ENCODE peak calls at places on chromosomes 12 and 14, in seven cellular contexts. K, C, L, Y, M, F and P are unnamed samples. For H3K4me1 and H3K27me3, the result is how much of the 10 kb centered on the place peaks cover.

GRCh38 chr12:2752676-2753371 is 41.9 kb upstream of the FKBP4 start:
- DNase-seq in Y (peak), L (peak), K (peak), C (peak), M (peak), F (peak), P (peak)

GRCh38 chr14:100618763-100619320 is 31.6 kb upstream of the BEGAIN start:
- DNase-seq in F (no peak), M (no peak), K (no peak), C (no peak), Y (no peak), L (no peak), P (no peak)

GRCh38 chr12:112978163-112979081 is at the start of gene OAS2:
- DNase-seq in L (peak), M (no peak), K (peak), F (peak), Y (peak), C (no peak), P (no peak)

GRCh38 chr12:32437095-32437515 is 37.7 kb downstream of the FGD4 start:
- DNase-seq in K (no peak), Y (peak), L (peak), F (no peak), C (no peak), M (no peak), P (peak)

GRCh38 chr12:98820005-98820404 is 174.9 kb downstream of the APAF1 start:
- DNase-seq in C (no peak), L (no peak), K (no peak), Y (no peak), M (peak), F (no peak), P (peak)

GRCh38 chr14:46325157-46325556 is 326.4 kb downstream of the RPL10L start:
- DNase-seq in F (no peak), Y (no peak), L (no peak), C (no peak), M (no peak), K (no peak), P (no peak)

GRCh38 chr12:52171950-52172512 is 19.8 kb downstream of the KRT80 start:
- DNase-seq in Y (peak), M (no peak), L (no peak), F (no peak), K (no peak), C (peak), P (no peak)

GRCh38 chr14:29645117-29645516 is 282.5 kb downstream of the PRKD1 start:
- DNase-seq in L (no peak), K (no peak), M (no peak), F (no peak), C (peak), Y (peak), P (no peak)

GRCh38 chr12:67211494-67211893 is 57.7 kb upstream of the CAND1 start:
- DNase-seq in Y (no peak), L (no peak), K (no peak), M (no peak), C (no peak), F (no peak), P (no peak)

GRCh38 chr12:92859650-92860386 is 69.3 kb downstream of the EEA1 start:
- DNase-seq in F (no peak), Y (no peak), C (no peak), K (no peak), L (no peak), M (no peak), P (no peak)

GRCh38 chr12:14567311-14568195 is at the start of gene PLBD1:
- DNase-seq in F (peak), Y (no peak), C (peak), K (peak), L (peak), M (peak), P (no peak)

GRCh38 chr12:6867407-6868210 is at the start of gene TPI1:
- DNase-seq in F (peak), C (peak), Y (peak), M (no peak), K (peak), L (peak), P (peak)

GRCh38 chr12:50647479-50647878 is 116.4 kb upstream of the ATF1 start:
- DNase-seq in C (peak), F (no peak), Y (peak), L (peak), K (no peak), M (no peak), P (no peak)

GRCh38 chr14:87756661-87757060 is 236.3 kb downstream of the GALC start:
- DNase-seq in C (no peak), F (no peak), M (no peak), Y (no peak), K (no peak), L (no peak), P (no peak)

GRCh38 chr12:12010277-12011031 is 60.3 kb upstream of the BCL2L14 start:
- DNase-seq in C (no peak), L (peak), Y (peak), F (peak), M (no peak), K (peak), P (no peak)

GRCh38 chr12:57632369-57632897 is 568 bp downstream of the B4GALNT1 start:
- DNase-seq in C (peak), K (no peak), L (no peak), Y (no peak), F (no peak), M (peak), P (peak)

GRCh38 chr14:35296505-35296904 is 4.3 kb downstream of the PSMA6 start:
- DNase-seq in F (no peak), C (no peak), K (no peak), L (no peak), M (no peak), Y (no peak), P (no peak)

GRCh38 chr14:100317897-100318808 is 5.0 kb upstream of the SLC25A47 start:
- DNase-seq in C (peak), M (no peak), L (peak), K (peak), Y (peak), F (peak), P (peak)

GRCh38 chr14:22375321-22375930 is 213.6 kb downstream of the DAD1 start:
- DNase-seq in C (peak), Y (peak), K (no peak), L (peak), F (no peak), M (peak), P (no peak)

GRCh38 chr12:118436002-118436724 is 59.8 kb downstream of the SUDS3 start:
- DNase-seq in F (no peak), Y (no peak), M (peak), K (no peak), C (peak), L (no peak), P (no peak)

GRCh38 chr12:116726749-116727148 is 11.1 kb downstream of the SPRING1 start:
- DNase-seq in M (no peak), C (no peak), K (no peak), Y (no peak), L (peak), F (no peak), P (no peak)

GRCh38 chr12:116200812-116201211 is 76.7 kb downstream of the MED13L start:
- DNase-seq in Y (peak), C (peak), K (no peak), F (no peak), L (peak), M (no peak), P (no peak)

GRCh38 chr12:96448287-96448686 is 41.1 kb upstream of the CFAP54 start:
- DNase-seq in L (peak), C (no peak), F (no peak), Y (peak), K (peak), M (no peak), P (peak)

DNA sequence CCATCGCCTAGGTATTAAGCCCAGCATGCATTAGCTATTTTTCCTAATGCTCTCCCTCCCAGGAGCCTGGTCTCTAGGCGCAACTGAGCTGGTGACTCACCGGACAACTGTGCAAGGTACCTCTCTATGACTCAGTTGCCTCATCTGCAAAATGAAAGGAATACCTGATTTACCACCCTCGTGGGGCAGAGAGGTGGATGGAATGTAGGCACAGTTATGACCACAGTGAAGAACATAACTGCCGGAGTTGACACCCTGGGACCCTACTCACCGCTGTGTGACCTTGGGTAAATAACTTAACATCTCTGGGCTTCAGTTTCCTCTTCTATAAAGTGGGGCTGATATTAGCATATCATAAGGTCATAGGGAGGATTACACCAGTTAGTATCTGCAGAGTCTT is 22.6 kb downstream of the BCL11B start:
- DNase-seq in M (no peak), C (no peak), Y (no peak), L (no peak), F (no peak), K (no peak), P (no peak)
- H3K27ac ChIP-seq in M (no peak), C (no peak), Y (no peak), L (no peak), F (no peak), K (no peak), P (no peak)

GRCh38 chr12:104583311-104583710 is 126.6 kb downstream of the CHST11 start:
- DNase-seq in L (no peak), M (no peak), C (no peak), Y (no peak), K (no peak), F (no peak), P (no peak)
- H3K4me1 ChIP-seq in L (under half), M (under half), C (under half), Y (under half), K (under half), F (under half), P (under half)

DNA sequence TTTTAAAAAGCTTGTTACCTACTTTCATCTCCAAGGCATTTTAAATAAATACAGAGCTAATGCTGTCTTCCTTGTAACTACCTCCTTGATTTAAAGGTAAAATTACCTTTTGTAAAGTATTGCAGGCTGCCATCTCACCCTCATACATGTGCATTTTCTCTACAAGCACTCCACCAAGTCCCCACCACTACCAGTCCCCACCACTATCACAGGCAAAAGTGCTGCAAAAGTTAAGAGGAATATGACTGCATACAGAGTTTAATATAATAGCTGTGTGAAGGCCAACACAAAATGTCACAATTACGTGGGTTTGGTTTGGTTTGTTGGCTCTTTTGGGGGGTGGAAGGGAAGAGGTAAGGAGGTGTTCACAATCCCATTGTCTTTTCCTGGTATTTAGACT is 9.6 kb downstream of the SIX1 start:
- DNase-seq in Y (no peak), C (no peak), F (no peak), M (no peak), K (no peak), L (no peak), P (no peak)
- H3K27me3 ChIP-seq in Y (under half), C (under half), F (half or more), M (half or more), K (under half), L (half or more), P (under half)

GRCh38 chr14:102868956-102869531 is 53.4 kb upstream of the AMN start:
- DNase-seq in Y (no peak), L (no peak), F (no peak), M (no peak), C (no peak), K (no peak), P (no peak)
- H3K27ac ChIP-seq in Y (no peak), L (no peak), F (no peak), M (no peak), C (no peak), K (no peak), P (no peak)

GRCh38 chr14:104387385-104388010 is 192.1 kb upstream of the C14orf180 start:
- DNase-seq in F (no peak), L (no peak), C (no peak), K (no peak), M (no peak), Y (no peak), P (peak)

GRCh38 chr14:104389326-104390220 is 190.0 kb upstream of the C14orf180 start:
- DNase-seq in F (no peak), Y (no peak), M (no peak), K (no peak), C (no peak), L (no peak), P (peak)

GRCh38 chr14:104388631-104389325 is 190.8 kb upstream of the C14orf180 start:
- DNase-seq in K (no peak), L (no peak), Y (no peak), M (no peak), C (no peak), F (no peak), P (no peak)

GRCh38 chr14:104387000-104387384 is 192.6 kb upstream of the C14orf180 start:
- DNase-seq in C (no peak), K (no peak), F (no peak), M (no peak), L (no peak), Y (no peak), P (peak)

DNA sequence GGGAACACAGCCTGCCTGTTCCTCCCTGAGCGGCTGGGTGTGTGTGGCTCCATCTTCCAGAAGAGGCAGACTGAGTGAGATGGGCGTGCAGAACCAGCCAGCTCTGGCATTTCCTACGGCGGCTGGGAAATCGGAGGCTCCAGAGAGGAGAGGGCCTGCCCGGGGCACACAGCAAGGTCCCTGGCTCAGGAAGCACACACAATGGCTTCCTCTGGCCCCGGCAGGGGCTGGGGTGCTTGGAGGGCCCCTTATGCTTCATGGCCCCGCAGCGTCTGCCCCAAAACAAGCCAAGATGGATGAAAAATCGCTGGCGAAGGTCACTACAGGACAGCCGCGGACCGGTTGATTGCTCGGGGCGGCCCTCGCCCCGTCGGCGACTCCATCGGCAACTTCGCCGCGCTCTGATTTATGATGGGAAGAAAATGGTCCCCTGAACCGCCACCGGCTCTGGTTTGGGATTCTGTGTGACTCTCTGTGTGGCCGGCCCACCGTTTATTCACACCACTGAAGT is 191.5 kb upstream of the C14orf180 start:
- DNase-seq in L (no peak), F (no peak), M (no peak), K (no peak), C (no peak), Y (no peak), P (no peak)
- H3K4me1 ChIP-seq in L (under half), F (under half), M (under half), K (under half), C (under half), Y (under half), P (under half)

GRCh38 chr12:54523637-54524036 is 25.8 kb upstream of the PDE1B start:
- DNase-seq in C (no peak), F (no peak), Y (no peak), L (no peak), K (no peak), M (no peak), P (no peak)

GRCh38 chr12:54526800-54527630 is 22.4 kb upstream of the PDE1B start:
- DNase-seq in L (peak), K (no peak), M (peak), F (no peak), Y (peak), C (peak), P (no peak)

GRCh38 chr12:54525383-54525782 is 24.0 kb upstream of the PDE1B start:
- DNase-seq in K (no peak), L (no peak), Y (no peak), F (no peak), M (no peak), C (no peak), P (no peak)

GRCh38 chr12:54521291-54522062 is 23.9 kb downstream of the NCKAP1L start:
- DNase-seq in K (no peak), C (no peak), L (no peak), F (no peak), M (no peak), Y (no peak), P (no peak)

GRCh38 chr12:54522213-54522612 is 24.7 kb downstream of the NCKAP1L start:
- DNase-seq in L (peak), K (no peak), M (no peak), Y (no peak), C (no peak), F (no peak), P (no peak)
- H3K27me3 ChIP-seq in L (under half), K (under half), M (under half), Y (under half), C (under half), F (under half), P (under half)

DNA sequence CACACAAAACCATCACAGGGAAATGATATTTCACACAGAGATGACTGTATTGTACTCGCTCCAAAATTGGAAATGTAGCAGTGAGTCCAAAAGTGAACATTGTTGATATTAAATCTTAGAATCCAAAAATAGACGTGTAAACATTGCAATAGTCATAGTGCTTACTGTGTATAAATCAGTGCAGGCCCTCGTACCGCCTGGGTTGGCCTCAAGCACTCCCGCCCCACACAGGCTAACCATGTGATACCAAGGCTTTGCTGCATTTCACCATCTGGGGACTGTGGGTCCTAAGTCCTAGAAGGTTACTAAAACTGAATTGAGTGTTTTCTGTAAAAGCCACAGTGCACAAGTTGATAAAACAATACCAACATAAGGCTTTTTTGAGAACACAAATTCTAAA is 107.3 kb downstream of the PPP2R5E start:
- DNase-seq in K (peak), Y (peak), M (no peak), F (peak), L (peak), C (no peak), P (peak)
- H3K27ac ChIP-seq in K (no peak), Y (no peak), M (no peak), F (peak), L (no peak), C (no peak), P (no peak)

DNA sequence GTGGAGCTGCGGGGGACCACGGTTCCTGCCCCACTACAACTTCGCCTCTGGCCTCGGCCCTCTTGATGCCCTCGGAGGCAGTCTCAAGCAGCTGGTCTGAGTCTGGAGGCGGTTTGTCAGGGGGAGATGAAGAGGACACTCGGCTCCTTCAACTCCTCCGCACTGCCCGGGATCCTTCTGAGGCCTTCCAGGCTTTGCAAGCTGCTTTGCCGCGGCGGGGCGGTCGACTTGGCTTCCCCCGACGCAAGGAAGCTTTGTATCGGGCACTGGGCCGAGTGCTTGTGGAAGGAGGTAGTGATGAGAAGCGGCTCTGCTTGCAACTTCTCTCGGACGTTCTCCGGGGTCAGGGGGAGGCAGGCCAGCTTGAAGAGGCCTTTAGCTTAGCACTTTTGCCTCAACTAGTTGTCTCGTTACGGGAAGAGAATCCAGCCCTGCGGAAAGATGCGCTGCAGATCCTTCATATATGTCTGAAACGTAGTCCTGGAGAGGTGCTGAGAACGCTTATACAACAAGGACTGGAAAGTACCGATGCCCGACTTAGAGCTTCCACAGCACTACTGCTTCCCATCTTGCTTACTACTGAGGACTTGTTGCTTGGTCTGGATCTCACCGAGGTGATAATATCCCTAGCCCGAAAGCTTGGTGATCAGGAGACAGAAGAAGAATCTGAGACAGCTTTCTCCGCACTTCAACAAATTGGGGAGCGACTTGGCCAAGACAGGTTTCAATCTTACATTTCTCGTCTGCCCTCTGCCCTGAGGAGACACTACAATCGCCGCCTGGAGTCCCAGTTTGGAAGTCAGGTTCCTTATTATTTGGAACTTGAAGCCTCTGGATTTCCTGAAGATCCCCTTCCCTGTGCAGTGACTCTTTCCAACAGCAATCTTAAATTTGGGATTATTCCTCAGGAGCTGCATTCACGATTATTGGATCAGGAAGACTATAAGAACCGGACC is 861 bp downstream of the TOGARAM1 start:
- DNase-seq in F (peak), L (peak), C (peak), Y (peak), M (peak), K (peak), P (peak)
- H3K4me1 ChIP-seq in F (under half), L (under half), C (under half), Y (under half), M (under half), K (under half), P (under half)

GRCh38 chr12:54010053-54010971 is 1.5 kb downstream of the HOXC8 start:
- DNase-seq in Y (no peak), K (no peak), M (no peak), L (no peak), F (no peak), C (no peak), P (peak)
- H3K27me3 ChIP-seq in Y (half or more), K (half or more), M (half or more), L (half or more), F (under half), C (under half), P (under half)